ENCODE peak calls at places on chromosomes 6 and 20, in nine cellular contexts. One of them, this sample, is unnamed.

GRCh38 chr6:137223370-137224131 is 4.4 kb upstream of the IFNGR1 start:
- DNase-seq in uterus: no peak
- DNase-seq in stomach: peak; percentile 71
- DNase-seq in NB4: peak; percentile 94
- DNase-seq in Peyer's patch: no peak
- DNase-seq in suprapubic skin: no peak
- DNase-seq in gastrocnemius medialis: peak; percentile 20
- DNase-seq in IMR-90: peak; percentile 70
- DNase-seq in adrenal gland: peak; percentile 56
- DNase-seq in this sample: no peak

GRCh38 chr20:19826179-19826914 is 68.3 kb downstream of the RIN2 start:
- DNase-seq in uterus: no peak
- DNase-seq in stomach: no peak
- DNase-seq in NB4: no peak
- DNase-seq in Peyer's patch: no peak
- DNase-seq in suprapubic skin: no peak
- DNase-seq in gastrocnemius medialis: no peak
- DNase-seq in IMR-90: no peak
- DNase-seq in adrenal gland: no peak
- DNase-seq in this sample: no peak

GRCh38 chr20:25085756-25086495 is 4.0 kb upstream of the VSX1 start:
- DNase-seq in uterus: no peak
- DNase-seq in stomach: no peak
- DNase-seq in NB4: no peak
- DNase-seq in Peyer's patch: no peak
- DNase-seq in suprapubic skin: no peak
- DNase-seq in gastrocnemius medialis: no peak
- DNase-seq in IMR-90: no peak
- DNase-seq in adrenal gland: no peak
- DNase-seq in this sample: no peak

GRCh38 chr20:62684986-62685385 is 23.6 kb upstream of the NTSR1 start:
- DNase-seq in uterus: no peak
- DNase-seq in stomach: no peak
- DNase-seq in NB4: no peak
- DNase-seq in Peyer's patch: no peak
- DNase-seq in suprapubic skin: no peak
- DNase-seq in gastrocnemius medialis: no peak
- DNase-seq in IMR-90: no peak
- DNase-seq in adrenal gland: no peak
- DNase-seq in this sample: no peak

GRCh38 chr6:41352907-41353306 is 17.5 kb downstream of the NCR2 start:
- DNase-seq in uterus: no peak
- DNase-seq in stomach: no peak
- DNase-seq in NB4: no peak
- DNase-seq in Peyer's patch: no peak
- DNase-seq in suprapubic skin: no peak
- DNase-seq in gastrocnemius medialis: no peak
- DNase-seq in IMR-90: no peak
- DNase-seq in adrenal gland: no peak
- DNase-seq in this sample: peak; percentile 31

GRCh38 chr20:19628570-19629134 is 129.4 kb upstream of the RIN2 start:
- DNase-seq in uterus: peak; percentile 27
- DNase-seq in stomach: peak; percentile 65
- DNase-seq in NB4: peak; percentile 70
- DNase-seq in Peyer's patch: peak; percentile 83
- DNase-seq in suprapubic skin: no peak
- DNase-seq in gastrocnemius medialis: peak; percentile 22
- DNase-seq in IMR-90: peak; percentile 66
- DNase-seq in adrenal gland: peak; percentile 70
- DNase-seq in this sample: peak; percentile 36

GRCh38 chr6:3068329-3069223 is at the start of gene RIPK1:
- DNase-seq in uterus: peak; percentile 93
- DNase-seq in stomach: peak; percentile 96
- DNase-seq in NB4: peak; percentile 95
- DNase-seq in Peyer's patch: peak; percentile 98
- DNase-seq in suprapubic skin: peak; percentile 94
- DNase-seq in gastrocnemius medialis: peak; percentile 91
- DNase-seq in IMR-90: peak; percentile 84
- DNase-seq in adrenal gland: peak; percentile 95
- DNase-seq in this sample: peak; percentile 91

GRCh38 chr6:31495580-31495979 is 2.4 kb upstream of the MICB start:
- DNase-seq in uterus: no peak
- DNase-seq in stomach: no peak
- DNase-seq in NB4: peak; percentile 30
- DNase-seq in Peyer's patch: peak; percentile 43
- DNase-seq in suprapubic skin: no peak
- DNase-seq in gastrocnemius medialis: no peak
- DNase-seq in IMR-90: peak; percentile 62
- DNase-seq in adrenal gland: no peak
- DNase-seq in this sample: no peak

GRCh38 chr6:132491303-132491702 is 21.6 kb downstream of the STX7 start:
- DNase-seq in uterus: peak; percentile 30
- DNase-seq in stomach: no peak
- DNase-seq in NB4: no peak
- DNase-seq in Peyer's patch: no peak
- DNase-seq in suprapubic skin: no peak
- DNase-seq in gastrocnemius medialis: no peak
- DNase-seq in IMR-90: peak; percentile 52
- DNase-seq in adrenal gland: peak; percentile 58
- DNase-seq in this sample: no peak

GRCh38 chr6:35318845-35319220 is 21.2 kb downstream of the DEF6 start:
- DNase-seq in uterus: no peak
- DNase-seq in stomach: no peak
- DNase-seq in NB4: no peak
- DNase-seq in Peyer's patch: no peak
- DNase-seq in suprapubic skin: no peak
- DNase-seq in gastrocnemius medialis: no peak
- DNase-seq in IMR-90: no peak
- DNase-seq in adrenal gland: no peak
- DNase-seq in this sample: no peak

GRCh38 chr20:63274381-63275228 is 2.0 kb downstream of the ARFGAP1 start:
- DNase-seq in uterus: no peak
- DNase-seq in stomach: no peak
- DNase-seq in NB4: no peak
- DNase-seq in Peyer's patch: no peak
- DNase-seq in suprapubic skin: no peak
- DNase-seq in gastrocnemius medialis: no peak
- DNase-seq in IMR-90: no peak
- DNase-seq in adrenal gland: no peak
- DNase-seq in this sample: no peak

GRCh38 chr20:24955045-24955444 is 6.0 kb downstream of the CST7 start:
- DNase-seq in uterus: no peak
- DNase-seq in stomach: peak; percentile 20
- DNase-seq in NB4: peak; percentile 76
- DNase-seq in Peyer's patch: no peak
- DNase-seq in suprapubic skin: no peak
- DNase-seq in gastrocnemius medialis: no peak
- DNase-seq in IMR-90: no peak
- DNase-seq in adrenal gland: no peak
- DNase-seq in this sample: peak; percentile 28

GRCh38 chr20:59406446-59406845 is 106.0 kb downstream of the EDN3 start:
- DNase-seq in uterus: no peak
- DNase-seq in stomach: no peak
- DNase-seq in NB4: no peak
- DNase-seq in Peyer's patch: no peak
- DNase-seq in suprapubic skin: no peak
- DNase-seq in gastrocnemius medialis: no peak
- DNase-seq in IMR-90: no peak
- DNase-seq in adrenal gland: no peak
- DNase-seq in this sample: no peak

GRCh38 chr6:82968708-82969107 is 96.9 kb downstream of the UBE3D start:
- DNase-seq in uterus: no peak
- DNase-seq in stomach: no peak
- DNase-seq in NB4: no peak
- DNase-seq in Peyer's patch: no peak
- DNase-seq in suprapubic skin: no peak
- DNase-seq in gastrocnemius medialis: no peak
- DNase-seq in IMR-90: no peak
- DNase-seq in adrenal gland: no peak
- DNase-seq in this sample: no peak

GRCh38 chr6:43089467-43089866 is 13.4 kb downstream of the PTK7 start:
- DNase-seq in uterus: no peak
- DNase-seq in stomach: no peak
- DNase-seq in NB4: no peak
- DNase-seq in Peyer's patch: no peak
- DNase-seq in suprapubic skin: no peak
- DNase-seq in gastrocnemius medialis: no peak
- DNase-seq in IMR-90: no peak
- DNase-seq in adrenal gland: no peak
- DNase-seq in this sample: no peak

GRCh38 chr6:142545147-142545546 is 243.3 kb downstream of the ADGRG6 start:
- DNase-seq in uterus: no peak
- DNase-seq in stomach: no peak
- DNase-seq in NB4: no peak
- DNase-seq in Peyer's patch: no peak
- DNase-seq in suprapubic skin: no peak
- DNase-seq in gastrocnemius medialis: no peak
- DNase-seq in IMR-90: no peak
- DNase-seq in adrenal gland: no peak
- DNase-seq in this sample: no peak

GRCh38 chr6:18742406-18742805 is 355.3 kb downstream of the RNF144B start:
- DNase-seq in uterus: no peak
- DNase-seq in stomach: no peak
- DNase-seq in NB4: no peak
- DNase-seq in Peyer's patch: no peak
- DNase-seq in suprapubic skin: no peak
- DNase-seq in gastrocnemius medialis: no peak
- DNase-seq in IMR-90: no peak
- DNase-seq in adrenal gland: no peak
- DNase-seq in this sample: no peak

GRCh38 chr20:10179574-10180298 is 38.9 kb upstream of the SNAP25 start:
- DNase-seq in uterus: no peak
- DNase-seq in stomach: no peak
- DNase-seq in NB4: peak; percentile 20
- DNase-seq in Peyer's patch: no peak
- DNase-seq in suprapubic skin: no peak
- DNase-seq in gastrocnemius medialis: no peak
- DNase-seq in IMR-90: peak; percentile 26
- DNase-seq in adrenal gland: no peak
- DNase-seq in this sample: no peak
- TF ChIP-seq CTCF in uterus: peak; percentile 18
- TF ChIP-seq CTCF in stomach: no peak
- TF ChIP-seq CTCF in NB4: peak; percentile 57
- TF ChIP-seq CTCF in Peyer's patch: no peak
- TF ChIP-seq CTCF in suprapubic skin: no peak
- TF ChIP-seq CTCF in gastrocnemius medialis: no peak
- TF ChIP-seq CTCF in IMR-90: peak; percentile 19
- TF ChIP-seq CTCF in adrenal gland: peak; percentile 17
- TF ChIP-seq CTCF in this sample: no peak

GRCh38 chr20:31691646-31692275 is 30.9 kb downstream of the BCL2L1 start:
- DNase-seq in uterus: no peak
- DNase-seq in stomach: no peak
- DNase-seq in NB4: no peak
- DNase-seq in Peyer's patch: no peak
- DNase-seq in suprapubic skin: no peak
- DNase-seq in gastrocnemius medialis: no peak
- DNase-seq in IMR-90: peak; percentile 59
- DNase-seq in adrenal gland: no peak
- DNase-seq in this sample: no peak
- H3K4me3 ChIP-seq in uterus: no peak overlapping the region
- H3K4me3 ChIP-seq in stomach: no peak overlapping the region
- H3K4me3 ChIP-seq in NB4: no peak overlapping the region
- H3K4me3 ChIP-seq in Peyer's patch: no peak overlapping the region
- H3K4me3 ChIP-seq in suprapubic skin: no peak overlapping the region
- H3K4me3 ChIP-seq in gastrocnemius medialis: no peak overlapping the region
- H3K4me3 ChIP-seq in IMR-90: no peak overlapping the region
- H3K4me3 ChIP-seq in adrenal gland: no peak overlapping the region
- H3K4me3 ChIP-seq in this sample: no peak overlapping the region

GRCh38 chr6:26057899-26058298 is 29.3 kb upstream of the HFE start:
- DNase-seq in uterus: no peak
- DNase-seq in stomach: no peak
- DNase-seq in NB4: no peak
- DNase-seq in Peyer's patch: no peak
- DNase-seq in suprapubic skin: no peak
- DNase-seq in gastrocnemius medialis: no peak
- DNase-seq in IMR-90: no peak
- DNase-seq in adrenal gland: no peak
- DNase-seq in this sample: no peak

GRCh38 chr6:26055670-26056582 is 31.3 kb upstream of the HFE start:
- DNase-seq in uterus: peak; percentile 92
- DNase-seq in stomach: peak; percentile 94
- DNase-seq in NB4: peak; percentile 96
- DNase-seq in Peyer's patch: peak; percentile 98
- DNase-seq in suprapubic skin: peak; percentile 93
- DNase-seq in gastrocnemius medialis: peak; percentile 88
- DNase-seq in IMR-90: peak; percentile 85
- DNase-seq in adrenal gland: peak; percentile 91
- DNase-seq in this sample: peak; percentile 94

GRCh38 chr6:26054659-26054936 is 32.6 kb upstream of the HFE start:
- DNase-seq in uterus: no peak
- DNase-seq in stomach: no peak
- DNase-seq in NB4: no peak
- DNase-seq in Peyer's patch: no peak
- DNase-seq in suprapubic skin: no peak
- DNase-seq in gastrocnemius medialis: no peak
- DNase-seq in IMR-90: no peak
- DNase-seq in adrenal gland: no peak
- DNase-seq in this sample: no peak

GRCh38 chr6:26054937-26055669 is 32.1 kb upstream of the HFE start:
- DNase-seq in uterus: peak; percentile 94
- DNase-seq in stomach: peak; percentile 87
- DNase-seq in NB4: peak; percentile 97
- DNase-seq in Peyer's patch: peak; percentile 97
- DNase-seq in suprapubic skin: peak; percentile 97
- DNase-seq in gastrocnemius medialis: peak; percentile 84
- DNase-seq in IMR-90: peak; percentile 96
- DNase-seq in adrenal gland: peak; percentile 95
- DNase-seq in this sample: peak; percentile 98

GRCh38 chr6:26056583-26057350 is 30.5 kb upstream of the HFE start:
- DNase-seq in uterus: peak; percentile 52
- DNase-seq in stomach: no peak
- DNase-seq in NB4: peak; percentile 77
- DNase-seq in Peyer's patch: peak; percentile 62
- DNase-seq in suprapubic skin: peak; percentile 65
- DNase-seq in gastrocnemius medialis: peak; percentile 16
- DNase-seq in IMR-90: peak; percentile 11
- DNase-seq in adrenal gland: peak; percentile 43
- DNase-seq in this sample: peak; percentile 32
- TF ChIP-seq POLR2A in uterus: no peak
- TF ChIP-seq POLR2A in stomach: no peak
- TF ChIP-seq POLR2A in NB4: no peak
- TF ChIP-seq POLR2A in Peyer's patch: no peak
- TF ChIP-seq POLR2A in suprapubic skin: no peak
- TF ChIP-seq POLR2A in gastrocnemius medialis: no peak
- TF ChIP-seq POLR2A in IMR-90: no peak
- TF ChIP-seq POLR2A in adrenal gland: no peak
- TF ChIP-seq POLR2A in this sample: no peak

GRCh38 chr6:111256646-111257045 is 169.3 kb downstream of the SLC16A10 start:
- DNase-seq in uterus: no peak
- DNase-seq in stomach: no peak
- DNase-seq in NB4: no peak
- DNase-seq in Peyer's patch: no peak
- DNase-seq in suprapubic skin: no peak
- DNase-seq in gastrocnemius medialis: no peak
- DNase-seq in IMR-90: no peak
- DNase-seq in adrenal gland: no peak
- DNase-seq in this sample: no peak
- TF ChIP-seq CTCF in uterus: no peak
- TF ChIP-seq CTCF in stomach: no peak
- TF ChIP-seq CTCF in NB4: no peak
- TF ChIP-seq CTCF in Peyer's patch: no peak
- TF ChIP-seq CTCF in suprapubic skin: no peak
- TF ChIP-seq CTCF in gastrocnemius medialis: no peak
- TF ChIP-seq CTCF in IMR-90: peak; percentile 33
- TF ChIP-seq CTCF in adrenal gland: no peak
- TF ChIP-seq CTCF in this sample: no peak